ENCODE peak calls at places on chromosomes 13 and 19, in four cellular contexts. One of them, this sample, is unnamed.

GRCh38 chr19:46660601-46661019 is 372 bp downstream of the DACT3 start:
- DNase-seq in esophagus squamous epithelium: no peak
- DNase-seq in Peyer's patch: no peak
- DNase-seq in right lobe of liver: no peak
- DNase-seq in this sample: no peak

GRCh38 chr13:28730762-28731161 is 12.0 kb upstream of the SLC46A3 start:
- DNase-seq in esophagus squamous epithelium: no peak
- DNase-seq in Peyer's patch: no peak
- DNase-seq in right lobe of liver: no peak
- DNase-seq in this sample: no peak

GRCh38 chr19:42402376-42403116 is 12.4 kb upstream of the CNFN start:
- DNase-seq in esophagus squamous epithelium: no peak
- DNase-seq in Peyer's patch: no peak
- DNase-seq in right lobe of liver: no peak
- DNase-seq in this sample: no peak

GRCh38 chr13:33285420-33286124 is at the start of gene STARD13:
- DNase-seq in esophagus squamous epithelium: peak; percentile 20
- DNase-seq in Peyer's patch: peak; percentile 50
- DNase-seq in right lobe of liver: peak; percentile 90
- DNase-seq in this sample: peak; percentile 95

GRCh38 chr19:5932146-5932545 is 18.1 kb downstream of the CAPS start:
- DNase-seq in esophagus squamous epithelium: no peak
- DNase-seq in Peyer's patch: no peak
- DNase-seq in right lobe of liver: no peak
- DNase-seq in this sample: no peak

GRCh38 chr19:31674503-31675186 is 325.4 kb upstream of the TSHZ3 start:
- DNase-seq in esophagus squamous epithelium: no peak
- DNase-seq in Peyer's patch: no peak
- DNase-seq in right lobe of liver: no peak
- DNase-seq in this sample: no peak

GRCh38 chr19:43779147-43779819 is 1.5 kb downstream of the KCNN4 start:
- DNase-seq in esophagus squamous epithelium: no peak
- DNase-seq in Peyer's patch: no peak
- DNase-seq in right lobe of liver: no peak
- DNase-seq in this sample: no peak

GRCh38 chr13:23966691-23967615 is 69.7 kb upstream of the C1QTNF9B start:
- DNase-seq in esophagus squamous epithelium: no peak
- DNase-seq in Peyer's patch: no peak
- DNase-seq in right lobe of liver: no peak
- DNase-seq in this sample: no peak

GRCh38 chr19:8561071-8561764 is 16.0 kb downstream of the MYO1F start:
- DNase-seq in esophagus squamous epithelium: no peak
- DNase-seq in Peyer's patch: no peak
- DNase-seq in right lobe of liver: no peak
- DNase-seq in this sample: no peak

GRCh38 chr19:19403373-19403901 is 2.0 kb upstream of the GATAD2A start:
- DNase-seq in esophagus squamous epithelium: no peak
- DNase-seq in Peyer's patch: no peak
- DNase-seq in right lobe of liver: no peak
- DNase-seq in this sample: no peak

GRCh38 chr19:34480971-34481821 is at the start of gene WTIP:
- DNase-seq in esophagus squamous epithelium: no peak
- DNase-seq in Peyer's patch: no peak
- DNase-seq in right lobe of liver: peak; percentile 57
- DNase-seq in this sample: peak; percentile 81

GRCh38 chr13:63161219-63161618 is 1745.6 kb upstream of the PCDH20 start:
- DNase-seq in esophagus squamous epithelium: no peak
- DNase-seq in Peyer's patch: no peak
- DNase-seq in right lobe of liver: no peak
- DNase-seq in this sample: no peak

GRCh38 chr13:110108348-110109139 is 198.4 kb downstream of the COL4A1 start:
- DNase-seq in esophagus squamous epithelium: no peak
- DNase-seq in Peyer's patch: no peak
- DNase-seq in right lobe of liver: peak; percentile 84
- DNase-seq in this sample: peak; percentile 88

GRCh38 chr13:110109910-110110309 is 197.0 kb downstream of the COL4A1 start:
- DNase-seq in esophagus squamous epithelium: no peak
- DNase-seq in Peyer's patch: no peak
- DNase-seq in right lobe of liver: no peak
- DNase-seq in this sample: peak; percentile 75

GRCh38 chr13:110107568-110108347 is 199.2 kb downstream of the COL4A1 start:
- DNase-seq in esophagus squamous epithelium: no peak
- DNase-seq in Peyer's patch: no peak
- DNase-seq in right lobe of liver: no peak
- DNase-seq in this sample: no peak

GRCh38 chr13:110110783-110111182 is 196.2 kb downstream of the COL4A1 start:
- DNase-seq in esophagus squamous epithelium: no peak
- DNase-seq in Peyer's patch: no peak
- DNase-seq in right lobe of liver: no peak
- DNase-seq in this sample: no peak

GRCh38 chr13:110109140-110109783 is 197.7 kb downstream of the COL4A1 start:
- DNase-seq in esophagus squamous epithelium: no peak
- DNase-seq in Peyer's patch: no peak
- DNase-seq in right lobe of liver: no peak
- DNase-seq in this sample: no peak
- H3K27ac ChIP-seq in esophagus squamous epithelium: peak overlapping the region; percentile 28
- H3K27ac ChIP-seq in Peyer's patch: no peak overlapping the region
- H3K27ac ChIP-seq in right lobe of liver: no peak overlapping the region
- H3K27ac ChIP-seq in this sample: no peak overlapping the region

DNA sequence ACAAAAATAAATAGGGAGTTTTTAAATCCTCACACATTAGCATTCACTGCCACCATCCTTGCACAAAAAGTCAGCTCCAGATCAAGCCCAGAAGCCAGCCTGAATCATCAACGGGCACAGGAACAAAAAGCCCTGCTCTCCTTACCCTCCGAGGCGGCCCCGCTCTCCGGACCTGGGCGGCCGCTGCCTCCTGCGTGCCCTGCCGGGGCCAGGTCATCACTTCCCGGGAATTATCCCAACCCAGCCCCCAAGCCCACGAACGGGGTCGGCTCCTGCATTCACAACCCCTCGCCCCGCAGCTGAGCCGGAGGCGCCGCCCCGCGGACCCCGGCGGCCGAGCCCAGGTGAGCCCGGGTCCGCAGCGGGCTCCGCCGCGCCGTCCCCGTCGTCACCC is 754 bp downstream of the DNAJB1 start:
- DNase-seq in esophagus squamous epithelium: no peak
- DNase-seq in Peyer's patch: no peak
- DNase-seq in right lobe of liver: no peak
- DNase-seq in this sample: no peak
- H3K27me3 ChIP-seq in esophagus squamous epithelium: no peaks in the 10 kb centered on the region
- H3K27me3 ChIP-seq in Peyer's patch: no peaks in the 10 kb centered on the region
- H3K27me3 ChIP-seq in right lobe of liver: no peaks in the 10 kb centered on the region
- H3K27me3 ChIP-seq in this sample: no peaks in the 10 kb centered on the region

DNA sequence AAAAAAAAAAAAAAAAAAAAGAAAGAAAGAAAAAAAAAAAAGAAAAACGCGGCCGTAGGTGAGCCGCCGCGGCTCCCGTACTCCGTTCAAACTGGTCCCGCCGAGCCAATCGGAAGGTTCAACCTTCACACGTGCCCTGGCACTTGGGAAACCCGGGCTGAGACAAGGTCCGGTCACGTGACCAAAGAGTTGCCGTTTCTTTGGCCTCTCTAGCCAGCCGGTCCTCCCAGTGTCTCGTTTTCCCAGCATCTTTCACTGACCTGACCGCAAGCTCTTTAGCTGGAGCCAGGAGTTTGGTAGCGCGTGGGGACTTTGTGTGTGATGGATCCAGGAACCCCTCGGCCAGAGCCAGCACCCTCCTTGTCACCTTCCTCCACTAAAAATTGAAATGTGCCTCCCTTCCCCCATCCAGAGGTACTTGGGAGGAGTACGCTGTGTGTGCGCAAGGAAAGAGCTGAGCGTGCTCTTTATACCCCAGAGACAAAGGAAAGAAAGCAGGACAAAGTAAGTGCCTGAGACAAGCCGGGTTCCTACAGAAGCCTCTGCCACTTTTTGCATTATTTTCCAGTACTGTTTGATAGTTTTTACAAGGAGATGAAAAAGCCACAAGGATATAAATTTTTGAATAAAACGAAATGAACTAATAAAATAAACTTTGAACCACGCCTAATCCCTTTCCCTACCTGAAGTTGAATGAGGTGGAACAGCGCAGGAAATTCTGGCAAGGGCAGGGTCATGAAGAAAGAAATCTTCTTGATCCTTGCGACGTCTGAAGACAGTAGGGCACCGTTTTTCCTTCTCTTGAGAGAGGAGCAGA is 958 bp downstream of the TNPO2 start:
- DNase-seq in esophagus squamous epithelium: peak; percentile 84
- DNase-seq in Peyer's patch: peak; percentile 97
- DNase-seq in right lobe of liver: peak; percentile 96
- DNase-seq in this sample: peak; percentile 99
- TF ChIP-seq POLR2A in esophagus squamous epithelium: peak; percentile 23
- TF ChIP-seq POLR2A in Peyer's patch: no peak
- TF ChIP-seq POLR2A in right lobe of liver: no peak
- TF ChIP-seq POLR2A in this sample: no peak

GRCh38 chr19:23914402-23915286 is at the start of gene ZNF726:
- DNase-seq in esophagus squamous epithelium: peak; percentile 57
- DNase-seq in Peyer's patch: peak; percentile 89
- DNase-seq in right lobe of liver: peak; percentile 85
- DNase-seq in this sample: peak; percentile 97
- H3K27ac ChIP-seq in esophagus squamous epithelium: peak within 1 kb of the TSS; percentile 84
- H3K27ac ChIP-seq in Peyer's patch: peak within 1 kb of the TSS; percentile 44
- H3K27ac ChIP-seq in right lobe of liver: peak within 1 kb of the TSS; percentile 39
- H3K27ac ChIP-seq in this sample: peak within 1 kb of the TSS; percentile 76

GRCh38 chr13:32147976-32148375 is 116.4 kb downstream of the FRY start:
- DNase-seq in esophagus squamous epithelium: no peak
- DNase-seq in Peyer's patch: no peak
- DNase-seq in right lobe of liver: no peak
- DNase-seq in this sample: no peak
- H3K27me3 ChIP-seq in esophagus squamous epithelium: no peaks in the 10 kb centered on the region
- H3K27me3 ChIP-seq in Peyer's patch: no peaks in the 10 kb centered on the region
- H3K27me3 ChIP-seq in right lobe of liver: no peaks in the 10 kb centered on the region
- H3K27me3 ChIP-seq in this sample: no peaks in the 10 kb centered on the region

DNA sequence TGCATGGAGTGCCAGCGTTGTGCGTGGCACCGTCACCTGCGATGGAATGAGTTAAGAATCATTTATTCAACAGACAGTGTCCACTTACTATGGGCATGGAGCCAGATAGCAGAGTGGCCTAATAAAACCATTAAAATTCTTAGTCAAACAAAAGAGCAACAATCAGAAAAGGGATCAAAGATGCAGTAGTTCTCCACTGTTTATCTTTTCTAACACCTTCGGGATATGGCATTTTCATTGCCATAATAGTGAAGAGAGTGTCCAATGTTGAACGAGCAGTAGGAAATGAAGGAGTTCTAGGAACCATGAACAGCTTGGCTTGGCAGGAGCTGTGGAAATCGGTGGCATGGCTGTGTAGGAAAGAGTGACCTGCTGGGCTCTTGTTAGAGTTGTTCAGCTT is 2.0 kb downstream of the TNFSF11 start:
- DNase-seq in esophagus squamous epithelium: no peak
- DNase-seq in Peyer's patch: no peak
- DNase-seq in right lobe of liver: no peak
- DNase-seq in this sample: no peak
- TF ChIP-seq POLR2A in esophagus squamous epithelium: no peak
- TF ChIP-seq POLR2A in Peyer's patch: no peak
- TF ChIP-seq POLR2A in right lobe of liver: no peak
- TF ChIP-seq POLR2A in this sample: no peak

GRCh38 chr13:40504641-40505040 is 161.8 kb downstream of the FOXO1 start:
- DNase-seq in esophagus squamous epithelium: no peak
- DNase-seq in Peyer's patch: no peak
- DNase-seq in right lobe of liver: no peak
- DNase-seq in this sample: no peak
- H3K27ac ChIP-seq in esophagus squamous epithelium: no peak overlapping the region
- H3K27ac ChIP-seq in Peyer's patch: no peak overlapping the region
- H3K27ac ChIP-seq in right lobe of liver: peak overlapping the region; percentile 20
- H3K27ac ChIP-seq in this sample: no peak overlapping the region

GRCh38 chr13:39072842-39073241 is 34.6 kb downstream of the NHLRC3 start:
- DNase-seq in esophagus squamous epithelium: no peak
- DNase-seq in Peyer's patch: no peak
- DNase-seq in right lobe of liver: no peak
- DNase-seq in this sample: no peak

DNA sequence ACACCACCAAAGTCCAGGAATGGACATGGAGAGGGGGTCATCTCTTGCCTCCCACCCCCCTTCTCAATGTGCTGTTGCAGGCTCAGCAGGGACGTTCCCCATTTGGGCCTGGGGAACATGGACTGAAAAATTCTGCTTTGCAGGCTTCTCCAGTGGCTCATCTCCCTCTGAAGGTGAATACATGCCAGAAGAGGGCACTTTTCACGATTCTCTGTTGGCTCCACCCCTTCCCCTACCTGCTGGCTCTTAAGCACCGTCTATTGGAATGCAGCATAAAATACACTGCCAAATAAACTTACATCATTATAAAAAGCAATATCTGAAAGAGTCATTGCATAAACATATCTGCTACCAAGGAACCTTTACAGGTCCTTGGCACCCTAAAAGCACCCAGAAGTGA is 35.7 kb downstream of the NHLRC3 start:
- DNase-seq in esophagus squamous epithelium: no peak
- DNase-seq in Peyer's patch: no peak
- DNase-seq in right lobe of liver: no peak
- DNase-seq in this sample: no peak
- H3K27me3 ChIP-seq in esophagus squamous epithelium: no peaks in the 10 kb centered on the region
- H3K27me3 ChIP-seq in Peyer's patch: no peaks in the 10 kb centered on the region
- H3K27me3 ChIP-seq in right lobe of liver: no peaks in the 10 kb centered on the region
- H3K27me3 ChIP-seq in this sample: no peaks in the 10 kb centered on the region

GRCh38 chr19:55258476-55258827 is 365 bp downstream of the PPP6R1 start:
- DNase-seq in esophagus squamous epithelium: no peak
- DNase-seq in Peyer's patch: peak; percentile 39
- DNase-seq in right lobe of liver: no peak
- DNase-seq in this sample: no peak

GRCh38 chr19:55259540-55260210 is 858 bp upstream of the PPP6R1 start:
- DNase-seq in esophagus squamous epithelium: no peak
- DNase-seq in Peyer's patch: no peak
- DNase-seq in right lobe of liver: no peak
- DNase-seq in this sample: no peak

GRCh38 chr19:55257461-55258411 is 1.1 kb downstream of the PPP6R1 start:
- DNase-seq in esophagus squamous epithelium: no peak
- DNase-seq in Peyer's patch: peak; percentile 38
- DNase-seq in right lobe of liver: no peak
- DNase-seq in this sample: peak; percentile 27

GRCh38 chr19:55256562-55257460 is 2.0 kb downstream of the PPP6R1 start:
- DNase-seq in esophagus squamous epithelium: no peak
- DNase-seq in Peyer's patch: peak; percentile 31
- DNase-seq in right lobe of liver: no peak
- DNase-seq in this sample: peak; percentile 63

GRCh38 chr19:55258828-55259539 is at the start of gene PPP6R1:
- DNase-seq in esophagus squamous epithelium: peak; percentile 94
- DNase-seq in Peyer's patch: peak; percentile 91
- DNase-seq in right lobe of liver: peak; percentile 97
- DNase-seq in this sample: peak; percentile 98
- TF ChIP-seq POLR2A in esophagus squamous epithelium: peak; percentile 83
- TF ChIP-seq POLR2A in Peyer's patch: peak; percentile 87
- TF ChIP-seq POLR2A in right lobe of liver: peak; percentile 90
- TF ChIP-seq POLR2A in this sample: peak; percentile 65

This sample was measured in testis.